ENCODE peak calls at places on chromosomes 1 and 21, in four cellular contexts. P, C, E and D are unnamed samples.

GRCh38 chr1:107964397-107965111 is 426 bp downstream of the VAV3 start:
- DNase-seq in P (peak; percentile 10), E (no peak), C (peak; percentile 19), D (no peak)

GRCh38 chr21:29827236-29827635 is 112.6 kb downstream of the GRIK1 start:
- DNase-seq in P (peak; percentile 4), C (no peak), E (no peak), D (no peak)

GRCh38 chr1:234881893-234882771 is 246.5 kb downstream of the TOMM20 start:
- DNase-seq in P (no peak), E (peak; percentile 1), C (no peak), D (no peak)

GRCh38 chr1:164051791-164052190 is 507.2 kb upstream of the PBX1 start:
- DNase-seq in C (no peak), P (no peak), E (no peak), D (no peak)

GRCh38 chr1:221392453-221392852 is 349.4 kb downstream of the DUSP10 start:
- DNase-seq in E (no peak), C (no peak), P (peak; percentile 91), D (no peak)

GRCh38 chr21:44878053-44878982 is 4.8 kb upstream of the PTTG1IP start:
- DNase-seq in E (no peak), C (peak; percentile 63), P (no peak), D (no peak)

GRCh38 chr1:150564051-150564991 is 15.1 kb downstream of the MCL1 start:
- DNase-seq in P (peak; percentile 49), C (no peak), E (no peak), D (no peak)

GRCh38 chr1:66925944-66926343 is 1.2 kb downstream of the MIER1 start:
- DNase-seq in P (no peak), E (no peak), C (peak; percentile 29), D (no peak)

GRCh38 chr1:1966086-1966740 is 37.4 kb downstream of the CFAP74 start:
- DNase-seq in C (no peak), P (no peak), E (no peak), D (peak; percentile 39)

GRCh38 chr1:109657395-109657794 is 1.5 kb downstream of the GSTM4 start:
- DNase-seq in P (no peak), E (no peak), C (no peak), D (no peak)
- H3K4me3 ChIP-seq in P (no peak overlapping the region), E (no peak overlapping the region), C (no peak overlapping the region), D (peak overlapping the region; percentile 82)

GRCh38 chr1:162991444-162991843 is 77.7 kb upstream of the RGS4 start:
- DNase-seq in P (no peak), C (no peak), E (no peak), D (no peak)

GRCh38 chr1:162985816-162986215 is 83.3 kb upstream of the RGS4 start:
- DNase-seq in C (no peak), E (no peak), P (peak; percentile 46), D (no peak)

GRCh38 chr1:162987866-162988265 is 81.3 kb upstream of the RGS4 start:
- DNase-seq in P (peak; percentile 46), E (no peak), C (no peak), D (no peak)

GRCh38 chr1:162990665-162991064 is 78.5 kb upstream of the RGS4 start:
- DNase-seq in C (no peak), P (no peak), E (no peak), D (no peak)

GRCh38 chr1:162988869-162989268 is 80.3 kb upstream of the RGS4 start:
- DNase-seq in E (no peak), C (no peak), P (no peak), D (no peak)
- TF ChIP-seq CTCF in E (no peak), C (no peak), P (no peak), D (no peak)

DNA sequence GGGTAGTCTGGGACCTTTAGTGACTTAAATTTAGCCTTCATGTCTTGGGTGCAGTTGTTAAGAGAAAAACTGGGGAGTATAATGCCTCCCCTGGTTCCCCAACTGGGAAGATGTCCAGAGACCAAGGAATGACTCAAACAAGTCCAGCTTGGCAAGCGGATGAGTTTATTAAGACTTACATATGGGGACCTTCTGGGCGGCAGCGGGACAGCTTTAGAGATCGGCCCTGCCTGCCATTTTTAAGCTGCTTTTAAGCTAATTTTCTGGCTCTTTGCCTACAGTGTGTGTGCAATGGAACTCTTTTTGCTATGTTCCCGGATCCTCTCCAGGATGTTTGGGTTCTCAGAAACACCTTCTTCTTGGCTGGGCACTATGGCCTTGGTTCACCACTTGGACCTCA is 99.5 kb downstream of the RYR2 start:
- DNase-seq in C (no peak), E (no peak), P (no peak), D (no peak)
- H3K4me3 ChIP-seq in C (no peak overlapping the region), E (no peak overlapping the region), P (no peak overlapping the region), D (no peak overlapping the region)

GRCh38 chr1:168452329-168452728 is 91.5 kb downstream of the XCL2 start:
- DNase-seq in P (no peak), E (no peak), C (no peak), D (no peak)
- TF ChIP-seq CTCF in P (peak; percentile 25), E (no peak), C (no peak), D (no peak)

GRCh38 chr1:37477946-37478345 is 3.6 kb downstream of the ZC3H12A start:
- DNase-seq in E (no peak), C (no peak), P (no peak), D (no peak)

GRCh38 chr1:37480125-37480466 is 5.7 kb downstream of the ZC3H12A start:
- DNase-seq in P (no peak), C (no peak), E (no peak), D (no peak)

GRCh38 chr1:37478451-37478871 is 4.1 kb downstream of the ZC3H12A start:
- DNase-seq in C (no peak), E (no peak), P (no peak), D (no peak)

GRCh38 chr1:37479255-37480124 is 5.1 kb downstream of the ZC3H12A start:
- DNase-seq in P (peak; percentile 88), E (peak; percentile 87), C (peak; percentile 97), D (no peak)

DNA sequence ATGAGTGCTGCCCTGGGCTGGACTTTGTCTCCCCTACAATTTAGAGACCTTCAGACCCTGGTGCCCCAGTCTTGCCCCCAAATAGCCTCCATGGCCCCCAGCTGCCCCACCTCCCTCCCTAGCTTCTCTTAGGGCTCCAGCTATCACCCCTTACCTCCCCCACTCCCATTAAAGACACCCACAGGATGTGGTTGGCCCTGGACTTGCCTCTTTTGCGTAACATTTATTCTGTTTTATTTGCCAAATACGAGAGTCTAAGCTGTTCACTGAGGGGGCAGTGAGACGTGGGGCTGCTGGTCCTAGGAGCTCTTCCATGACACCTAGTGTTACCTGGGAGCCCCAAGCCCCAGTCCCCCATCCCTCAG is 4.5 kb downstream of the ZC3H12A start:
- DNase-seq in E (no peak), P (peak; percentile 55), C (peak; percentile 41), D (no peak)
- H3K4me3 ChIP-seq in E (peak overlapping the region; percentile 29), P (peak overlapping the region; percentile 80), C (peak overlapping the region; percentile 92), D (no peak overlapping the region)

DNA sequence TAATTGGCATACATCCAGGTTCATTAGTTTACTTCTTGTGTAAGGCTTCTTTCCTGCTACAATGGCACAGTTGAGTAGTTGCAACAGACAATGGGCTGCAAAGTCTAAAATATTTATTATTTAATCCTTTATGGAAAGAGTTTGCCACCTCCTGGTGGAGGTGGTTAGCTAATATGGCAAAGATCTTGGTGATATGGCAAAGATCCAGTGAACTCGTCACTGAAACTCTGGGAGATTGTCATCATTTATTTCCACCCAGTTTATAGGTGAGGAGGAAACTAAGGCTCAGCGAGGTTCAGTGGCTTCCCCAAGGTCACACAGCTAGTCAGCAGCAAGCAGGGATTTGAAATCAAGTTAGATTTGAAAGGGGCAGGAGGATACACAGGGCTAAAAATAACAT is 16.1 kb upstream of the IFFO2 start:
- DNase-seq in C (no peak), P (peak; percentile 44), E (no peak), D (no peak)
- TF ChIP-seq CTCF in C (no peak), P (peak; percentile 27), E (peak; percentile 39), D (peak; percentile 15)

GRCh38 chr21:32604484-32604883 is 7.7 kb downstream of the CFAP298 start:
- DNase-seq in C (no peak), P (no peak), E (no peak), D (no peak)
- H3K4me3 ChIP-seq in C (no peak overlapping the region), P (no peak overlapping the region), E (no peak overlapping the region), D (no peak overlapping the region)

GRCh38 chr1:14825396-14825795 is 226.9 kb downstream of the KAZN start:
- DNase-seq in C (no peak), P (no peak), E (no peak), D (no peak)

GRCh38 chr1:14827870-14828269 is 229.4 kb downstream of the KAZN start:
- DNase-seq in C (no peak), E (no peak), P (no peak), D (no peak)

GRCh38 chr1:14824314-14824915 is 225.9 kb downstream of the KAZN start:
- DNase-seq in P (no peak), C (no peak), E (no peak), D (no peak)

GRCh38 chr1:14826731-14827326 is 228.3 kb downstream of the KAZN start:
- DNase-seq in P (no peak), E (no peak), C (no peak), D (no peak)

GRCh38 chr1:14826172-14826636 is 227.7 kb downstream of the KAZN start:
- DNase-seq in E (peak; percentile 45), C (peak; percentile 27), P (peak; percentile 63), D (no peak)
- TF ChIP-seq CTCF in E (no peak), C (no peak), P (no peak), D (no peak)